ENCODE peak calls at places on chromosomes 6 and 20, in eight cellular contexts. V, C, K, B, A, P, F and W are unnamed samples.

GRCh38 chr20:45968081-45968671 is 3.8 kb downstream of the ZNF335 start:
- DNase-seq in A (no peak), P (no peak), K (peak), B (no peak), C (no peak), F (no peak), V (peak), W (peak)

GRCh38 chr6:138007014-138007472 is 100.2 kb downstream of the PERP start:
- DNase-seq in P (peak), B (no peak), K (peak), A (peak), F (peak), C (peak), V (peak), W (no peak)

GRCh38 chr6:31579546-31580445 is 2.4 kb downstream of the LTB start:
- DNase-seq in F (no peak), V (no peak), B (no peak), A (no peak), C (peak), K (no peak), P (no peak), W (no peak)

GRCh38 chr20:10280016-10280908 is 61.6 kb downstream of the SNAP25 start:
- DNase-seq in A (no peak), B (no peak), F (peak), K (no peak), V (peak), C (no peak), P (no peak), W (no peak)

GRCh38 chr6:151269318-151269995 is 29.7 kb downstream of the AKAP12 start:
- DNase-seq in P (no peak), K (no peak), A (peak), V (peak), C (no peak), B (no peak), F (peak), W (no peak)

GRCh38 chr6:156910938-156911337 is 133.8 kb downstream of the ARID1B start:
- DNase-seq in B (no peak), V (peak), C (no peak), K (no peak), P (no peak), A (peak), F (no peak), W (no peak)

GRCh38 chr6:160063771-160064413 is 57.7 kb upstream of the SLC22A1 start:
- DNase-seq in V (no peak), B (no peak), F (no peak), A (no peak), P (no peak), C (no peak), K (no peak), W (no peak)

GRCh38 chr20:23265226-23265625 is 85.4 kb upstream of the NXT1 start:
- DNase-seq in C (no peak), K (no peak), V (no peak), P (no peak), B (no peak), A (no peak), F (peak), W (no peak)

GRCh38 chr6:73076211-73076610 is 149.1 kb downstream of the KHDC1L start:
- DNase-seq in V (peak), B (no peak), A (no peak), C (no peak), F (peak), P (no peak), K (no peak), W (no peak)

GRCh38 chr6:903746-904145 is 210.8 kb upstream of the EXOC2 start:
- DNase-seq in V (no peak), K (no peak), P (peak), F (peak), A (peak), C (no peak), B (no peak), W (no peak)

GRCh38 chr6:36735110-36735971 is 37.7 kb downstream of the RAB44 start:
- DNase-seq in K (no peak), P (peak), B (peak), C (peak), F (peak), A (peak), V (peak), W (peak)

GRCh38 chr20:19304389-19304788 is 91.9 kb downstream of the SLC24A3 start:
- DNase-seq in V (no peak), P (no peak), F (no peak), K (no peak), A (no peak), C (peak), B (no peak), W (no peak)

GRCh38 chr20:47502271-47502730 is 614 bp downstream of the NCOA3 start:
- DNase-seq in F (peak), P (no peak), C (peak), B (no peak), A (peak), K (peak), V (peak), W (peak)

GRCh38 chr6:36728289-36729168 is 30.9 kb downstream of the RAB44 start:
- DNase-seq in A (no peak), B (no peak), F (no peak), V (no peak), C (no peak), P (no peak), K (no peak), W (peak)

GRCh38 chr6:3318821-3319540 is 60.2 kb downstream of the PSMG4 start:
- DNase-seq in B (no peak), C (no peak), P (no peak), F (no peak), V (no peak), A (no peak), K (peak), W (no peak)

GRCh38 chr6:154450498-154450897 is 60.0 kb downstream of the CNKSR3 start:
- DNase-seq in K (no peak), V (no peak), F (no peak), B (no peak), C (no peak), P (no peak), A (no peak), W (no peak)

GRCh38 chr20:63495771-63496403 is 3.0 kb downstream of the EEF1A2 start:
- DNase-seq in V (peak), F (peak), P (peak), A (peak), K (peak), B (peak), C (peak), W (peak)

GRCh38 chr6:112618796-112619195 is 271.7 kb downstream of the RFPL4B start:
- DNase-seq in B (no peak), A (peak), K (peak), C (peak), F (peak), V (peak), P (no peak), W (no peak)

GRCh38 chr6:39923394-39923793 is 10.9 kb downstream of the MOCS1 start:
- DNase-seq in B (no peak), V (no peak), K (no peak), C (no peak), F (no peak), P (no peak), A (no peak), W (peak)

GRCh38 chr20:14792915-14793314 is 455.5 kb upstream of the FLRT3 start:
- DNase-seq in V (no peak), K (no peak), C (no peak), P (no peak), B (no peak), F (no peak), A (no peak), W (no peak)

GRCh38 chr20:57608516-57608915 is 11.7 kb downstream of the ZBP1 start:
- DNase-seq in F (no peak), A (no peak), B (no peak), C (no peak), K (no peak), P (no peak), V (no peak), W (peak)

GRCh38 chr6:157670466-157671186 is 152.4 kb upstream of the SNX9 start:
- DNase-seq in B (peak), A (no peak), F (no peak), K (peak), P (no peak), V (no peak), C (peak), W (no peak)

GRCh38 chr6:27867941-27868705 is 44.1 kb downstream of the OR2B2 start:
- DNase-seq in B (no peak), K (peak), C (peak), A (peak), F (peak), V (peak), P (peak), W (no peak)

GRCh38 chr6:39910164-39910563 is 24.1 kb downstream of the MOCS1 start:
- DNase-seq in C (no peak), P (no peak), A (no peak), B (no peak), V (no peak), K (no peak), F (no peak), W (no peak)

GRCh38 chr6:31513456-31514165 is 15.2 kb upstream of the MCCD1 start:
- DNase-seq in V (peak), B (no peak), C (no peak), A (peak), F (peak), P (no peak), K (no peak), W (no peak)

GRCh38 chr20:63116412-63117106 is 99.4 kb downstream of the YTHDF1 start:
- DNase-seq in A (no peak), B (peak), V (peak), F (peak), P (peak), K (peak), C (peak), W (peak)

GRCh38 chr6:170286246-170286933 is 4.5 kb downstream of the DLL1 start:
- DNase-seq in A (no peak), B (peak), V (no peak), P (peak), K (peak), F (peak), C (no peak), W (peak)

GRCh38 chr20:41047975-41048305 is 19.3 kb downstream of the TOP1 start:
- DNase-seq in C (peak), F (no peak), K (no peak), P (peak), B (no peak), A (peak), V (peak), W (no peak)

GRCh38 chr6:72084992-72085569 is 198.7 kb downstream of the RIMS1 start:
- DNase-seq in C (peak), A (peak), P (peak), B (no peak), K (no peak), F (peak), V (peak), W (no peak)

GRCh38 chr20:34877002-34877264 is 521 bp downstream of the ACSS2 start:
- DNase-seq in P (no peak), K (no peak), C (no peak), B (no peak), V (peak), A (peak), F (peak), W (no peak)

GRCh38 chr6:146890644-146891434 is 292.1 kb downstream of the ADGB start:
- DNase-seq in C (no peak), A (peak), P (no peak), F (peak), B (no peak), V (no peak), K (no peak), W (no peak)

GRCh38 chr6:157493173-157493572 is 112.2 kb downstream of the ZDHHC14 start:
- DNase-seq in C (no peak), P (no peak), V (no peak), B (no peak), F (no peak), A (no peak), K (no peak), W (no peak)

GRCh38 chr20:59777321-59777705 is 156.1 kb downstream of the SYCP2 start:
- DNase-seq in C (no peak), K (no peak), V (no peak), B (no peak), P (no peak), F (no peak), A (no peak), W (no peak)

GRCh38 chr20:19589731-19590362 is 168.2 kb upstream of the RIN2 start:
- DNase-seq in P (no peak), F (no peak), C (no peak), V (no peak), B (no peak), A (no peak), K (no peak), W (no peak)

GRCh38 chr6:41594326-41594725 is 43.9 kb upstream of the MDFI start:
- DNase-seq in P (no peak), C (no peak), A (no peak), F (no peak), K (no peak), B (no peak), V (no peak), W (peak)

GRCh38 chr6:122610690-122611455 is 668 bp downstream of the PKIB start:
- DNase-seq in P (peak), C (no peak), V (peak), B (peak), F (peak), A (no peak), K (peak), W (peak)